ENCODE peak calls at places on chromosomes 12 and 14, in seven cellular contexts. V is naive thymus-derived CD8-positive, alpha-beta T cell; I is neural crest cell; W is activated naive CD4-positive, alpha-beta T cell treated with anti-CD3 and anti-CD28 coated beads, Interleukin-2, amount 10 ng/mL, durations not matched to agents 7 days and 5 days; M is activated CD4-positive, alpha-beta T cell treated with anti-CD3 and anti-CD28 coated beads for 48 hours; O is tibial artery; K is AG04450. R is an unnamed sample.

GRCh38 chr12:77122661-77123060 is 57.3 kb upstream of the E2F7 start:
- DNase-seq in V (no peak), I (no peak), W (no peak), M (no peak), O (no peak), K (no peak), R (no peak)

GRCh38 chr14:73752297-73752992 is 38.3 kb upstream of the PNMA1 start:
- DNase-seq in V (peak; percentile 70), I (no peak), W (peak; percentile 57), M (peak; percentile 48), O (peak; percentile 85), K (no peak), R (peak; percentile 47)

GRCh38 chr14:69275331-69275730 is 15.4 kb downstream of the GALNT16 start:
- DNase-seq in V (no peak), I (no peak), W (no peak), M (no peak), O (no peak), K (no peak), R (no peak)

GRCh38 chr12:14373202-14373601 is 7.7 kb downstream of the ATF7IP start:
- DNase-seq in V (no peak), I (no peak), W (no peak), M (no peak), O (no peak), K (peak; percentile 61), R (peak; percentile 61)

GRCh38 chr14:41349289-41349910 is 257.3 kb upstream of the LRFN5 start:
- DNase-seq in V (no peak), I (no peak), W (no peak), M (no peak), O (no peak), K (no peak), R (no peak)

GRCh38 chr12:78759387-78759786 is 105.2 kb upstream of the SYT1 start:
- DNase-seq in V (no peak), I (no peak), W (no peak), M (no peak), O (no peak), K (peak; percentile 3), R (peak; percentile 69)

GRCh38 chr12:27333311-27334009 is 824 bp downstream of the BMAL2 start:
- DNase-seq in V (peak; percentile 24), I (peak; percentile 10), W (peak; percentile 64), M (peak; percentile 62), O (peak; percentile 69), K (no peak), R (peak; percentile 64)

GRCh38 chr14:75298187-75298985 is 19.8 kb downstream of the FOS start:
- DNase-seq in V (no peak), I (no peak), W (no peak), M (no peak), O (peak; percentile 80), K (no peak), R (no peak)

GRCh38 chr12:47362131-47362686 is 282.4 kb upstream of the AMIGO2 start:
- DNase-seq in V (no peak), I (no peak), W (no peak), M (no peak), O (no peak), K (no peak), R (peak; percentile 16)

GRCh38 chr14:70652871-70653270 is 11.2 kb downstream of the TTC9 start:
- DNase-seq in V (no peak), I (no peak), W (no peak), M (no peak), O (no peak), K (no peak), R (peak; percentile 84)

GRCh38 chr12:111204684-111205305 is 164.1 kb downstream of the PHETA1 start:
- DNase-seq in V (no peak), I (no peak), W (no peak), M (no peak), O (no peak), K (no peak), R (no peak)

GRCh38 chr12:104482748-104483147 is 26.0 kb downstream of the CHST11 start:
- DNase-seq in V (no peak), I (no peak), W (no peak), M (no peak), O (no peak), K (no peak), R (no peak)

GRCh38 chr14:91332448-91333059 is 85.1 kb downstream of the CCDC88C start:
- DNase-seq in V (no peak), I (no peak), W (no peak), M (no peak), O (no peak), K (no peak), R (no peak)

GRCh38 chr12:21828779-21829178 is 54.3 kb upstream of the KCNJ8 start:
- DNase-seq in V (no peak), I (no peak), W (no peak), M (no peak), O (peak; percentile 67), K (no peak), R (no peak)

GRCh38 chr12:30945443-30946164 is 19.1 kb downstream of the TSPAN11 start:
- DNase-seq in V (no peak), I (no peak), W (no peak), M (no peak), O (no peak), K (no peak), R (no peak)

GRCh38 chr12:5796171-5797091 is 148.6 kb downstream of the ANO2 start:
- DNase-seq in V (peak; percentile 42), I (peak; percentile 57), W (no peak), M (peak; percentile 44), O (no peak), K (no peak), R (peak; percentile 30)

GRCh38 chr14:50064993-50065392 is 51.4 kb downstream of the VCPKMT start:
- DNase-seq in V (peak; percentile 65), I (no peak), W (peak; percentile 80), M (peak; percentile 75), O (no peak), K (no peak), R (peak; percentile 17)

GRCh38 chr12:6745751-6746525 is 7.0 kb downstream of the MLF2 start:
- DNase-seq in V (peak; percentile 47), I (no peak), W (peak; percentile 65), M (peak; percentile 24), O (no peak), K (no peak), R (peak; percentile 38)

GRCh38 chr14:43408472-43408871 is 1098.6 kb downstream of the FSCB start:
- DNase-seq in V (no peak), I (no peak), W (no peak), M (no peak), O (no peak), K (no peak), R (no peak)

GRCh38 chr14:65566820-65567522 is 154.4 kb downstream of the FUT8 start:
- DNase-seq in V (no peak), I (no peak), W (no peak), M (no peak), O (no peak), K (no peak), R (peak; percentile 70)

GRCh38 chr12:24427776-24428175 is 478.3 kb upstream of the SOX5 start:
- DNase-seq in V (no peak), I (no peak), W (no peak), M (no peak), O (no peak), K (no peak), R (no peak)

GRCh38 chr12:3043406-3043805 is 33.8 kb upstream of the TSPAN9 start:
- DNase-seq in V (no peak), I (no peak), W (no peak), M (no peak), O (no peak), K (no peak), R (no peak)

GRCh38 chr12:43115441-43116160 is 436.4 kb downstream of the ADAMTS20 start:
- DNase-seq in V (no peak), I (no peak), W (no peak), M (no peak), O (no peak), K (no peak), R (peak; percentile 56)

GRCh38 chr12:26198742-26199141 is 3.4 kb downstream of the SSPN start:
- DNase-seq in V (no peak), I (no peak), W (no peak), M (no peak), O (no peak), K (no peak), R (peak; percentile 23)

R was measured in kidney tubule cell.